ENCODE peak calls at places on chromosomes 3 and 15, in seven cellular contexts. P is tibial artery, Z is MCF 10A, O is Peyer's patch, Y is RWPE2, C is heart right ventricle, R is type B pancreatic cell. A is an unnamed sample.

GRCh38 chr3:174202561-174202960 is 656.6 kb upstream of the NAALADL2 start:
- DNase-seq in C (no peak), P (no peak), Z (no peak), Y (no peak), O (no peak), R (no peak), A (no peak)

GRCh38 chr3:157786216-157786615 is 283.0 kb upstream of the VEPH1 start:
- DNase-seq in R (no peak), C (no peak), P (no peak), O (no peak), Y (no peak), Z (peak; percentile 88), A (no peak)

GRCh38 chr3:124552224-124552623 is 178.0 kb upstream of the UMPS start:
- DNase-seq in P (no peak), C (no peak), Z (peak; percentile 89), Y (no peak), R (no peak), O (no peak), A (no peak)

GRCh38 chr3:174737966-174738365 is 121.2 kb upstream of the NAALADL2 start:
- DNase-seq in O (no peak), P (no peak), R (no peak), Y (no peak), C (no peak), Z (no peak), A (no peak)

GRCh38 chr15:85307687-85308045 is 72.7 kb upstream of the AKAP13 start:
- DNase-seq in C (no peak), Z (no peak), R (no peak), O (no peak), Y (no peak), P (no peak), A (no peak)

GRCh38 chr3:123032057-123032456 is 4.5 kb upstream of the SEMA5B start:
- DNase-seq in O (no peak), Z (no peak), Y (no peak), P (no peak), R (no peak), C (no peak), A (no peak)

GRCh38 chr15:100172356-100173024 is 169.3 kb downstream of the ADAMTS17 start:
- DNase-seq in Y (peak; percentile 18), R (peak; percentile 15), Z (no peak), P (no peak), C (no peak), O (no peak), A (no peak)

GRCh38 chr3:118974356-118975097 is 60.1 kb downstream of the IGSF11 start:
- DNase-seq in P (no peak), Z (no peak), R (no peak), O (no peak), C (no peak), Y (no peak), A (no peak)

GRCh38 chr15:67146214-67146613 is 80.8 kb downstream of the SMAD3 start:
- DNase-seq in O (peak; percentile 67), R (no peak), Z (peak; percentile 69), Y (no peak), C (peak; percentile 56), P (no peak), A (no peak)

GRCh38 chr3:115836944-115837343 is 213.6 kb downstream of the GAP43 start:
- DNase-seq in Y (no peak), C (no peak), P (no peak), R (no peak), O (no peak), Z (peak; percentile 27), A (no peak)

GRCh38 chr3:152076148-152076547 is 192.6 kb upstream of the MBNL1 start:
- DNase-seq in R (no peak), C (no peak), Z (peak; percentile 21), P (no peak), Y (no peak), O (no peak), A (no peak)

GRCh38 chr3:161413127-161413854 is 42.0 kb upstream of the SPTSSB start:
- DNase-seq in C (peak; percentile 54), R (no peak), Z (peak; percentile 90), Y (no peak), P (peak; percentile 28), O (no peak), A (no peak)

GRCh38 chr3:162274070-162274469 is 777.5 kb downstream of the OTOL1 start:
- DNase-seq in O (no peak), Y (no peak), R (no peak), P (no peak), C (no peak), Z (no peak), A (no peak)

GRCh38 chr15:64426845-64427465 is 33.4 kb upstream of the ZNF609 start:
- DNase-seq in Y (no peak), C (no peak), Z (peak; percentile 35), R (no peak), O (no peak), P (no peak), A (no peak)

GRCh38 chr3:156456771-156457224 is 98.1 kb downstream of the SSR3 start:
- DNase-seq in P (no peak), R (no peak), C (no peak), Z (peak; percentile 30), O (no peak), Y (no peak), A (no peak)

GRCh38 chr15:73691398-73691797 is 7.2 kb downstream of the CD276 start:
- DNase-seq in R (no peak), P (peak; percentile 88), Y (peak; percentile 87), Z (peak; percentile 66), C (peak; percentile 49), O (no peak), A (no peak)

GRCh38 chr3:18445421-18446066 is 20.4 kb upstream of the SATB1 start:
- DNase-seq in R (no peak), Y (no peak), P (no peak), O (no peak), Z (no peak), C (no peak), A (no peak)

GRCh38 chr15:89323825-89324224 is 10.8 kb downstream of the POLG start:
- DNase-seq in R (no peak), Y (no peak), P (no peak), C (no peak), Z (no peak), O (peak; percentile 37), A (no peak)

GRCh38 chr15:89320200-89320599 is 14.4 kb downstream of the POLG start:
- DNase-seq in C (no peak), Y (no peak), Z (no peak), R (no peak), O (no peak), P (no peak), A (no peak)

GRCh38 chr15:89322822-89323221 is 11.8 kb downstream of the POLG start:
- DNase-seq in P (no peak), Y (no peak), C (no peak), O (no peak), Z (no peak), R (no peak), A (no peak)

GRCh38 chr15:89325039-89325803 is 9.4 kb downstream of the POLG start:
- DNase-seq in C (no peak), P (no peak), R (no peak), Z (no peak), O (no peak), Y (no peak), A (no peak)

DNA sequence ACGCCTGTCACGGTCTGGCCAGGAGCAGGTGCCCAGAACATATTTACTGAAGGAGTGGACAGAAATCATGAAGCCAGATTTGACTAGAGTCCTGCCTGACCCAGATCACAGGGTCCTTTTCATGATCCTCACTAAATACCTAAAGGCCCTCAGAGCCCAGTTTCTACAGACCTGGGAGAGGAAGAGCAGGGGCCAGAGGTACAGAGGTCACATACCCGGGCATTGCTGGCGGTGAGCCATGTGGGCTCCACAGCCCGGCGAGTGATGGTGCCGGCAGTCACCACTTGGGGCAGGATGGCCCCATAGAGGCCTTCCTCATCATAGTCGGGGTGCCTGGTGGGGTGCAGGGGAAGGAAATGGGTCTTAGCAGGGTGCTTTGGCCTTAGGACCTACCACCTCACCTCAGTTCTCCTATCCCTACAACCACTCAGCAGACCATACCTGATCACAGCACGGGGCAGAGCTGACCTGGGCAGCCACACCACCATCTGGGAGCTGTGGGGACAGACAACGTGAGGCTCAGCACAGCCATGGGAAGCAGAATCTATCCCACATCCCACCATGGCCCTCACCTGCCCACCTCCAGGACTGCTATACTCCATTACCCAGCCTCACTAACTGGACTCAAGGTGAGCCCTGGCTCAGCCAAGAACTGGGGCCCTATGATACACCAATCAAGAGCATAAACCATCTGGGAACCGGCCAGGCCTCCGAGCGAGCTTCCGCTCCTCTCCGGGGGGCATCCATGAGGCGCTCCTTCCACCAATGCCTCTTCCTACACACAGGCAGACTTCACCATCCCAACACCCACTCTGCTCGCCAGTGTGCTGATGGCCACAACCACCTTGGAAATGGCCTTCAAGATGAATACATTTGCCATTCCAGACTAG is 12.9 kb downstream of the POLG start:
- DNase-seq in P (no peak), O (peak; percentile 69), C (no peak), Y (no peak), R (no peak), Z (no peak), A (no peak)
- TF ChIP-seq CTCF in P (no peak), O (peak; percentile 23), C (no peak), Y (peak; percentile 12), R (peak; percentile 21), Z (peak; percentile 12), A (no peak)

DNA sequence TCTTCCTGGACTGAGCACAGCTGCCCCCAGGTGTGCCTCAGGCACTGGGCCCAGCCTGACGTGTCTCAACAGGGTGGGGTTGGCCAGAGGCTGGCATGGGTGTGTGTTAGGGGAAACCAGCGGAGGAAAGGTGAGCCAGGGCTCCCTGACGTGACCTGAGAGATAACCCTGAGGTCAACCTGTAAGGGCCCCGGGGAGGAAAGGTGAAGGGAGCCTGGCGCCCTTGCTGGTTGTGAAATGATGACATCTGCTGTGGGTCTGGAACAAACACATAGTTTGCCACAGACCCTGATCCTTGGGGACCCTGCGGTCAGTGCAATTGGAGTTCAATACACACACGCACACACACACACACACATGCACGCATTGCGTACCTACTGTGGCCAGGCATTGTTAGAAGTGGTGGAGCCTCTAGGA is 100.2 kb upstream of the TLE3 start:
- DNase-seq in O (no peak), R (no peak), Y (no peak), C (no peak), Z (no peak), P (no peak), A (no peak)
- TF ChIP-seq CTCF in O (no peak), R (no peak), Y (no peak), C (no peak), Z (no peak), P (no peak), A (no peak)

GRCh38 chr3:16406579-16406978 is 106.9 kb downstream of the RFTN1 start:
- DNase-seq in P (no peak), O (no peak), R (no peak), C (no peak), Z (no peak), Y (no peak), A (no peak)
- TF ChIP-seq CTCF in P (no peak), O (no peak), R (no peak), C (no peak), Z (no peak), Y (no peak), A (no peak)

DNA sequence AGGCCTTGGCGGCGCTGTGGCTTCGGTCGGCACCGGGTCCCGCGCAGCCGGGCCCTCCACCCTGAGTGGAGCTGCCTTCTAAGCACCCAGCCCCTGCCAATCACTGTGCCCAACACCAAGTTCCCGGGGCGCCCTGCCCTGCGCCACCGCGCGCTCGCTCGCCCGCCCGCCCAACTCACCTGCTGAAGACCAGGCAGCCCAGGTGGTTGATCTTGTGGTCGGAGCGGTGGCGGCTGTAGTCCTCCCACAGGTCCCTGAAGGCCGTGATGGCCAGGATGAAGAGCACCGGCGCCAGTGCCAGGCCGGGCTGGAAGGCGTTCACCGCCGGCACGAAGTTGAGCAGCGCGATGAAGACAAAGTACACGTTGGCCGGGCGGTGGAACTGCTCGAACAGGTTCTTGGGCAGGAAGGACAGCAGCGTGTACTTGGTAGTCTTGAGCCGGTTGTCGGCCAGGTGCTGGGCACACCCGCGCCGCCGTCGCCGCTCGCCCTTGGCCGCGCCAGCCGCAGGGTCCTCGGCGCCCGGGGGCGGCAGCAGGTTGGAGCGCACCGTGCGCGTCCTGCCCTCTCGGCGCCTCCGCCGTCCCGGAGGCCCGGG is 559 bp downstream of the ATP10A start:
- DNase-seq in R (no peak), Z (no peak), P (no peak), Y (peak; percentile 76), C (no peak), O (no peak), A (no peak)
- TF ChIP-seq CTCF in R (no peak), Z (no peak), P (no peak), Y (peak; percentile 37), C (no peak), O (no peak), A (peak; percentile 6)